ENCODE peak calls at places on chromosomes 16 and 17, in seven cellular contexts. One of them, this sample, is unnamed.

GRCh38 chr17:77307479-77308198 is 166.9 kb downstream of the SEC14L1 start:
- DNase-seq in Karpas-422: no peak
- DNase-seq in psoas muscle: peak; percentile 72
- DNase-seq in aorta: no peak
- DNase-seq in IMR-90: no peak
- DNase-seq in upper lobe of left lung: no peak
- DNase-seq in adrenal gland: no peak
- DNase-seq in this sample: no peak

GRCh38 chr16:31472559-31473203 is 729 bp downstream of the TGFB1I1 start:
- DNase-seq in Karpas-422: peak; percentile 62
- DNase-seq in psoas muscle: peak; percentile 94
- DNase-seq in aorta: peak; percentile 98
- DNase-seq in IMR-90: peak; percentile 88
- DNase-seq in upper lobe of left lung: peak; percentile 91
- DNase-seq in adrenal gland: peak; percentile 96
- DNase-seq in this sample: peak; percentile 22

GRCh38 chr16:72715267-72715666 is 332.7 kb downstream of the ZFHX3 start:
- DNase-seq in Karpas-422: no peak
- DNase-seq in psoas muscle: no peak
- DNase-seq in aorta: no peak
- DNase-seq in IMR-90: peak; percentile 45
- DNase-seq in upper lobe of left lung: no peak
- DNase-seq in adrenal gland: no peak
- DNase-seq in this sample: no peak

GRCh38 chr16:56337131-56337857 is 88.1 kb downstream of the AMFR start:
- DNase-seq in Karpas-422: no peak
- DNase-seq in psoas muscle: peak; percentile 27
- DNase-seq in aorta: peak; percentile 64
- DNase-seq in IMR-90: no peak
- DNase-seq in upper lobe of left lung: no peak
- DNase-seq in adrenal gland: no peak
- DNase-seq in this sample: no peak

GRCh38 chr16:728890-729744 is 2.2 kb downstream of the HAGHL start:
- DNase-seq in Karpas-422: no peak
- DNase-seq in psoas muscle: peak; percentile 55
- DNase-seq in aorta: no peak
- DNase-seq in IMR-90: no peak
- DNase-seq in upper lobe of left lung: no peak
- DNase-seq in adrenal gland: peak; percentile 63
- DNase-seq in this sample: no peak

GRCh38 chr16:69064789-69065313 is 40.6 kb upstream of the HAS3 start:
- DNase-seq in Karpas-422: no peak
- DNase-seq in psoas muscle: peak; percentile 81
- DNase-seq in aorta: no peak
- DNase-seq in IMR-90: no peak
- DNase-seq in upper lobe of left lung: no peak
- DNase-seq in adrenal gland: no peak
- DNase-seq in this sample: no peak

GRCh38 chr16:12207939-12208338 is 231.4 kb downstream of the SNX29 start:
- DNase-seq in Karpas-422: no peak
- DNase-seq in psoas muscle: no peak
- DNase-seq in aorta: no peak
- DNase-seq in IMR-90: no peak
- DNase-seq in upper lobe of left lung: no peak
- DNase-seq in adrenal gland: no peak
- DNase-seq in this sample: no peak

GRCh38 chr16:57798953-57799618 is 3.2 kb downstream of the KIFC3 start:
- DNase-seq in Karpas-422: no peak
- DNase-seq in psoas muscle: no peak
- DNase-seq in aorta: no peak
- DNase-seq in IMR-90: no peak
- DNase-seq in upper lobe of left lung: no peak
- DNase-seq in adrenal gland: no peak
- DNase-seq in this sample: no peak

GRCh38 chr17:44345497-44346026 is 460 bp downstream of the GRN start:
- DNase-seq in Karpas-422: peak; percentile 80
- DNase-seq in psoas muscle: no peak
- DNase-seq in aorta: peak; percentile 74
- DNase-seq in IMR-90: peak; percentile 59
- DNase-seq in upper lobe of left lung: peak; percentile 81
- DNase-seq in adrenal gland: peak; percentile 83
- DNase-seq in this sample: peak; percentile 69

GRCh38 chr16:65876200-65876498 is 490.3 kb upstream of the CDH5 start:
- DNase-seq in Karpas-422: no peak
- DNase-seq in psoas muscle: no peak
- DNase-seq in aorta: no peak
- DNase-seq in IMR-90: peak; percentile 51
- DNase-seq in upper lobe of left lung: no peak
- DNase-seq in adrenal gland: no peak
- DNase-seq in this sample: no peak

GRCh38 chr17:249236-249993 is 68.0 kb upstream of the DOC2B start:
- DNase-seq in Karpas-422: no peak
- DNase-seq in psoas muscle: peak; percentile 23
- DNase-seq in aorta: peak; percentile 56
- DNase-seq in IMR-90: no peak
- DNase-seq in upper lobe of left lung: no peak
- DNase-seq in adrenal gland: peak; percentile 40
- DNase-seq in this sample: no peak

GRCh38 chr16:89172901-89173628 is 1.5 kb downstream of the CDH15 start:
- DNase-seq in Karpas-422: no peak
- DNase-seq in psoas muscle: peak; percentile 52
- DNase-seq in aorta: no peak
- DNase-seq in IMR-90: no peak
- DNase-seq in upper lobe of left lung: no peak
- DNase-seq in adrenal gland: no peak
- DNase-seq in this sample: no peak

GRCh38 chr17:79814966-79815835 is 18.3 kb upstream of the CBX8 start:
- DNase-seq in Karpas-422: no peak
- DNase-seq in psoas muscle: no peak
- DNase-seq in aorta: no peak
- DNase-seq in IMR-90: no peak
- DNase-seq in upper lobe of left lung: peak; percentile 66
- DNase-seq in adrenal gland: no peak
- DNase-seq in this sample: no peak

GRCh38 chr17:8153957-8154607 is 1.9 kb upstream of the PER1 start:
- DNase-seq in Karpas-422: peak; percentile 89
- DNase-seq in psoas muscle: peak; percentile 100
- DNase-seq in aorta: peak; percentile 100
- DNase-seq in IMR-90: peak; percentile 98
- DNase-seq in upper lobe of left lung: peak; percentile 99
- DNase-seq in adrenal gland: peak; percentile 100
- DNase-seq in this sample: peak; percentile 95
- H3K27ac ChIP-seq in Karpas-422: peak overlapping the region; percentile 34
- H3K27ac ChIP-seq in psoas muscle: peak overlapping the region; percentile 100
- H3K27ac ChIP-seq in aorta: peak overlapping the region; percentile 99
- H3K27ac ChIP-seq in IMR-90: peak overlapping the region; percentile 81
- H3K27ac ChIP-seq in upper lobe of left lung: peak overlapping the region; percentile 100
- H3K27ac ChIP-seq in adrenal gland: peak overlapping the region; percentile 100
- H3K27ac ChIP-seq in this sample: peak overlapping the region; percentile 100

GRCh38 chr16:2981177-2981898 is 1.1 kb upstream of the PKMYT1 start:
- DNase-seq in Karpas-422: no peak
- DNase-seq in psoas muscle: no peak
- DNase-seq in aorta: no peak
- DNase-seq in IMR-90: no peak
- DNase-seq in upper lobe of left lung: no peak
- DNase-seq in adrenal gland: peak; percentile 69
- DNase-seq in this sample: no peak
- H3K27ac ChIP-seq in Karpas-422: no peak overlapping the region
- H3K27ac ChIP-seq in psoas muscle: no peak overlapping the region
- H3K27ac ChIP-seq in aorta: no peak overlapping the region
- H3K27ac ChIP-seq in IMR-90: no peak overlapping the region
- H3K27ac ChIP-seq in upper lobe of left lung: peak overlapping the region; percentile 96
- H3K27ac ChIP-seq in adrenal gland: peak overlapping the region; percentile 84
- H3K27ac ChIP-seq in this sample: peak overlapping the region; percentile 81

DNA sequence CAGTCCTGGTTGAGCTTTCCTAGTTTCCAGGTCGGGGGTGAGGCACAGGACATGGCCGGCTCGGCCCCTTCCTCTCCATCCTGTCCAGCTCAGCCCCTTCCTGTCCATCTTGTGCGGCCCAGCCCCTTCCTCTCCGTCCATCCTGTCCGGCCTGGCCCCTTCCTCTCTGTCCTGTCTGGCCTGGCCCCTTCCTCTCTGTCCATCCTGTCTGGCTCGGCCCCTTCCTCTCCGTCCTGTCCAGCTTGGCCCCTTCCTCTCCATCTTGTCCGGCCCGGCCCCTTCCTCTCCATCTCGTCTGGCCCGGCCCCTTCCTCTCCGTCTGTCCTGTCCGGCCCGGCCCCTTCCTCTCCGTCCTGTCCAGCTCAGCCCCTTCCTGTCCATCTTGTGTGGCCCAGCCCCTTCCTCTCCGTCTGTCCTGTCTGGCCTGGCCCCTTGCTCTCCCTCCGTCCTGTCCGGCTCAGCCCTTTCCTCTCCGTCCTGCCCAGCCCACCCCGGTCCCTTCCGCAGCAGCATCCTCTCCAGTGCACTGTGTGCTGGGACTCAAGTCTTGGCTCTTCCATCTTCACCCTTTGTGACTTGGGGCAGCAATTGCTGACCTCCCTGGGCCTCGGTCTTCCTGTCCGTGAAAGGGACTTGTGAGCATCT is 5.5 kb upstream of the ZNF750 start:
- DNase-seq in Karpas-422: no peak
- DNase-seq in psoas muscle: peak; percentile 74
- DNase-seq in aorta: peak; percentile 77
- DNase-seq in IMR-90: no peak
- DNase-seq in upper lobe of left lung: peak; percentile 45
- DNase-seq in adrenal gland: peak; percentile 84
- DNase-seq in this sample: no peak
- H3K27ac ChIP-seq in Karpas-422: no peak overlapping the region
- H3K27ac ChIP-seq in psoas muscle: peak overlapping the region; percentile 16
- H3K27ac ChIP-seq in aorta: no peak overlapping the region
- H3K27ac ChIP-seq in IMR-90: no peak overlapping the region
- H3K27ac ChIP-seq in upper lobe of left lung: peak overlapping the region; percentile 65
- H3K27ac ChIP-seq in adrenal gland: peak overlapping the region; percentile 81
- H3K27ac ChIP-seq in this sample: no peak overlapping the region

GRCh38 chr16:2022723-2023097 is 3.1 kb downstream of the NPW start:
- DNase-seq in Karpas-422: no peak
- DNase-seq in psoas muscle: no peak
- DNase-seq in aorta: no peak
- DNase-seq in IMR-90: peak; percentile 26
- DNase-seq in upper lobe of left lung: no peak
- DNase-seq in adrenal gland: no peak
- DNase-seq in this sample: no peak
- H3K27ac ChIP-seq in Karpas-422: no peak overlapping the region
- H3K27ac ChIP-seq in psoas muscle: no peak overlapping the region
- H3K27ac ChIP-seq in aorta: no peak overlapping the region
- H3K27ac ChIP-seq in IMR-90: peak overlapping the region; percentile 31
- H3K27ac ChIP-seq in upper lobe of left lung: peak overlapping the region; percentile 80
- H3K27ac ChIP-seq in adrenal gland: no peak overlapping the region
- H3K27ac ChIP-seq in this sample: peak overlapping the region; percentile 25

GRCh38 chr16:3651461-3652372 is 2.8 kb upstream of the DNASE1 start:
- DNase-seq in Karpas-422: no peak
- DNase-seq in psoas muscle: no peak
- DNase-seq in aorta: peak; percentile 47
- DNase-seq in IMR-90: no peak
- DNase-seq in upper lobe of left lung: no peak
- DNase-seq in adrenal gland: peak; percentile 35
- DNase-seq in this sample: no peak
- H3K27ac ChIP-seq in Karpas-422: no peak overlapping the region
- H3K27ac ChIP-seq in psoas muscle: no peak overlapping the region
- H3K27ac ChIP-seq in aorta: no peak overlapping the region
- H3K27ac ChIP-seq in IMR-90: no peak overlapping the region
- H3K27ac ChIP-seq in upper lobe of left lung: no peak overlapping the region
- H3K27ac ChIP-seq in adrenal gland: no peak overlapping the region
- H3K27ac ChIP-seq in this sample: no peak overlapping the region

GRCh38 chr17:42120161-42121065 is 754 bp downstream of the KAT2A start:
- DNase-seq in Karpas-422: peak; percentile 67
- DNase-seq in psoas muscle: no peak
- DNase-seq in aorta: peak; percentile 79
- DNase-seq in IMR-90: no peak
- DNase-seq in upper lobe of left lung: no peak
- DNase-seq in adrenal gland: no peak
- DNase-seq in this sample: no peak
- H3K27ac ChIP-seq in Karpas-422: peak overlapping the region; percentile 51
- H3K27ac ChIP-seq in psoas muscle: peak overlapping the region; percentile 79
- H3K27ac ChIP-seq in aorta: no peak overlapping the region
- H3K27ac ChIP-seq in IMR-90: no peak overlapping the region
- H3K27ac ChIP-seq in upper lobe of left lung: peak overlapping the region; percentile 60
- H3K27ac ChIP-seq in adrenal gland: peak overlapping the region; percentile 30
- H3K27ac ChIP-seq in this sample: no peak overlapping the region

DNA sequence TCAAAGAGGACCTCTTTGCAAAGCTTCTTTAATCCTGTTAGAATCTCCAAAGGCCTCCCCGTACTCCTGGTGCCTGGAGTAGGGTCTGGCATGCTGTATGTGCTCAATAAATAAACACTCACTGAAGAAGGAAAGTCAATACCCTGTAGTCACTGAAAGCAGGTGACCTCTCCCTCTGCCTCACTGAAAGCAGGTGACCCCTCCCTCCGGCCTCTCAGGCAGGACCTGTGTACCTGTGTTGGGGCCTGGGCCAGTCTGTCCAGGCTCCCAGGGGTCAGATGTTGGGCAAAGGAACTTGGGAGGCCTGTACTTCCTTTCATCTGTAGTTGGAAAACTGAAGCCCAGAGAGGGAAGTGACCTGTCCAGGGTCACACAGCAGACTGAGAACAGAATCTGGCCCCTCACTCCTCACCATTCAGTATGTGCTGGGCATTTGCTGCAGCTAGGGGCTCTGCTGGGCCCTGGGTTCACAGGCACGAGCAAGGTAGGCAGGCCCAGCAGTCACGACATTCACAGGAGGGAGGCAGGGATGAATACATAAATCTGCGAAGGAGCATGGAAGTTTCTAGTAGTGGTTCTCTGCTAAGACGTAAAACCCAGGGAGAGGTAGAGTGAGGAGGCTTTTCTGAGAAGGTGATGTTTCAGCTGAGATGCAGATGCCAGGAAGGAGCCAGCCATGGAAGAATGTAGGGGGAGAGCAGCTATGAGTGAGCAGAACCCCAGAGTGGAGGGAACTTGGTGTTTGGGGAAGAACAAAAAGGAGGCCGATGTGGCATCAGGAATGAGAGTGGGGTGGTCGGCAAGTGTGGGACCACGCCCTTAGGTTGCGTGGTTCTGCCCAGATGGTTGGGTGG is 64.0 kb downstream of the NKD1 start:
- DNase-seq in Karpas-422: no peak
- DNase-seq in psoas muscle: no peak
- DNase-seq in aorta: no peak
- DNase-seq in IMR-90: no peak
- DNase-seq in upper lobe of left lung: no peak
- DNase-seq in adrenal gland: no peak
- DNase-seq in this sample: no peak
- H3K27ac ChIP-seq in Karpas-422: no peak overlapping the region
- H3K27ac ChIP-seq in psoas muscle: no peak overlapping the region
- H3K27ac ChIP-seq in aorta: peak overlapping the region; percentile 9
- H3K27ac ChIP-seq in IMR-90: no peak overlapping the region
- H3K27ac ChIP-seq in upper lobe of left lung: peak overlapping the region; percentile 78
- H3K27ac ChIP-seq in adrenal gland: no peak overlapping the region
- H3K27ac ChIP-seq in this sample: no peak overlapping the region